ENCODE peak calls at places on chromosomes 11 and 22, in five cellular contexts. One of them, this sample, is unnamed.

GRCh38 chr22:22993184-22993583 is 77.1 kb upstream of the GNAZ start:
- DNase-seq in lower leg skin: no peak
- DNase-seq in GM23248: no peak
- DNase-seq in astrocyte: no peak
- DNase-seq in AG10803: no peak
- DNase-seq in this sample: no peak

GRCh38 chr11:113261709-113262475 is 52.5 kb upstream of the TTC12 start:
- DNase-seq in lower leg skin: no peak
- DNase-seq in GM23248: peak
- DNase-seq in astrocyte: peak
- DNase-seq in AG10803: peak
- DNase-seq in this sample: no peak

GRCh38 chr11:114569781-114570180 is 10.1 kb upstream of the NXPE1 start:
- DNase-seq in lower leg skin: no peak
- DNase-seq in GM23248: no peak
- DNase-seq in astrocyte: no peak
- DNase-seq in AG10803: no peak
- DNase-seq in this sample: no peak

GRCh38 chr22:29298641-29299040 is 7.8 kb upstream of the GAS2L1 start:
- DNase-seq in lower leg skin: no peak
- DNase-seq in GM23248: no peak
- DNase-seq in astrocyte: no peak
- DNase-seq in AG10803: no peak
- DNase-seq in this sample: no peak

GRCh38 chr11:28984216-28984615 is 876.0 kb downstream of the METTL15 start:
- DNase-seq in lower leg skin: no peak
- DNase-seq in GM23248: no peak
- DNase-seq in astrocyte: no peak
- DNase-seq in AG10803: no peak
- DNase-seq in this sample: no peak

GRCh38 chr11:44943696-44944095 is 7.0 kb downstream of the TP53I11 start:
- DNase-seq in lower leg skin: no peak
- DNase-seq in GM23248: no peak
- DNase-seq in astrocyte: no peak
- DNase-seq in AG10803: no peak
- DNase-seq in this sample: no peak

GRCh38 chr11:34640050-34640971 is 19.4 kb downstream of the EHF start:
- DNase-seq in lower leg skin: no peak
- DNase-seq in GM23248: no peak
- DNase-seq in astrocyte: no peak
- DNase-seq in AG10803: no peak
- DNase-seq in this sample: peak

GRCh38 chr11:17753641-17754040 is 19.1 kb downstream of the KCNC1 start:
- DNase-seq in lower leg skin: no peak
- DNase-seq in GM23248: no peak
- DNase-seq in astrocyte: no peak
- DNase-seq in AG10803: no peak
- DNase-seq in this sample: no peak

GRCh38 chr22:45627489-45628233 is 44.0 kb upstream of the ATXN10 start:
- DNase-seq in lower leg skin: no peak
- DNase-seq in GM23248: no peak
- DNase-seq in astrocyte: no peak
- DNase-seq in AG10803: no peak
- DNase-seq in this sample: no peak

GRCh38 chr11:68012843-68013610 is 2.9 kb downstream of the ALDH3B1 start:
- DNase-seq in lower leg skin: no peak
- DNase-seq in GM23248: peak
- DNase-seq in astrocyte: peak
- DNase-seq in AG10803: peak
- DNase-seq in this sample: peak

GRCh38 chr11:60948251-60948650 is 3.7 kb downstream of the SLC15A3 start:
- DNase-seq in lower leg skin: no peak
- DNase-seq in GM23248: no peak
- DNase-seq in astrocyte: no peak
- DNase-seq in AG10803: no peak
- DNase-seq in this sample: no peak

GRCh38 chr11:48096588-48097525 is 116.5 kb downstream of the PTPRJ start:
- DNase-seq in lower leg skin: no peak
- DNase-seq in GM23248: no peak
- DNase-seq in astrocyte: peak
- DNase-seq in AG10803: no peak
- DNase-seq in this sample: peak

GRCh38 chr11:68750988-68751325 is 363 bp downstream of the TESMIN start:
- DNase-seq in lower leg skin: no peak
- DNase-seq in GM23248: no peak
- DNase-seq in astrocyte: no peak
- DNase-seq in AG10803: no peak
- DNase-seq in this sample: no peak

GRCh38 chr11:926341-926916 is 759 bp downstream of the AP2A2 start:
- DNase-seq in lower leg skin: peak
- DNase-seq in GM23248: peak
- DNase-seq in astrocyte: peak
- DNase-seq in AG10803: peak
- DNase-seq in this sample: peak

GRCh38 chr11:70860855-70861254 is 391.5 kb downstream of the SHANK2 start:
- DNase-seq in lower leg skin: no peak
- DNase-seq in GM23248: no peak
- DNase-seq in astrocyte: no peak
- DNase-seq in AG10803: no peak
- DNase-seq in this sample: no peak

GRCh38 chr22:37560682-37561208 is 465 bp downstream of the CDC42EP1 start:
- DNase-seq in lower leg skin: no peak
- DNase-seq in GM23248: peak
- DNase-seq in astrocyte: peak
- DNase-seq in AG10803: peak
- DNase-seq in this sample: no peak

GRCh38 chr22:19579880-19580279 is 55.7 kb upstream of the CLDN5 start:
- DNase-seq in lower leg skin: no peak
- DNase-seq in GM23248: no peak
- DNase-seq in astrocyte: no peak
- DNase-seq in AG10803: no peak
- DNase-seq in this sample: no peak

GRCh38 chr22:46122511-46122971 is 27.8 kb upstream of the PPARA start:
- DNase-seq in lower leg skin: no peak
- DNase-seq in GM23248: peak
- DNase-seq in astrocyte: no peak
- DNase-seq in AG10803: peak
- DNase-seq in this sample: peak

GRCh38 chr11:73326929-73327811 is 19.1 kb downstream of the ARHGEF17 start:
- DNase-seq in lower leg skin: no peak
- DNase-seq in GM23248: peak
- DNase-seq in astrocyte: peak
- DNase-seq in AG10803: peak
- DNase-seq in this sample: peak

GRCh38 chr11:121630041-121630440 is 177.3 kb upstream of the SORL1-AS1 start:
- DNase-seq in lower leg skin: no peak
- DNase-seq in GM23248: peak
- DNase-seq in astrocyte: peak
- DNase-seq in AG10803: peak
- DNase-seq in this sample: peak

GRCh38 chr11:129652828-129653227 is 162.8 kb upstream of the TMEM45B start:
- DNase-seq in lower leg skin: no peak
- DNase-seq in GM23248: peak
- DNase-seq in astrocyte: peak
- DNase-seq in AG10803: no peak
- DNase-seq in this sample: peak

GRCh38 chr11:70124321-70125061 is 46.4 kb downstream of the ANO1 start:
- DNase-seq in lower leg skin: no peak
- DNase-seq in GM23248: no peak
- DNase-seq in astrocyte: no peak
- DNase-seq in AG10803: no peak
- DNase-seq in this sample: peak

GRCh38 chr11:76276773-76277155 is 70.5 kb upstream of the WNT11 start:
- DNase-seq in lower leg skin: no peak
- DNase-seq in GM23248: no peak
- DNase-seq in astrocyte: no peak
- DNase-seq in AG10803: no peak
- DNase-seq in this sample: no peak

GRCh38 chr11:5663511-5663910 is 21.4 kb downstream of the TRIM5 start:
- DNase-seq in lower leg skin: no peak
- DNase-seq in GM23248: no peak
- DNase-seq in astrocyte: no peak
- DNase-seq in AG10803: no peak
- DNase-seq in this sample: peak

GRCh38 chr11:118699508-118700220 is 20.2 kb upstream of the TREH start:
- DNase-seq in lower leg skin: no peak
- DNase-seq in GM23248: no peak
- DNase-seq in astrocyte: no peak
- DNase-seq in AG10803: no peak
- DNase-seq in this sample: no peak

GRCh38 chr11:119797736-119798135 is 68.7 kb upstream of the NECTIN1 start:
- DNase-seq in lower leg skin: no peak
- DNase-seq in GM23248: no peak
- DNase-seq in astrocyte: no peak
- DNase-seq in AG10803: no peak
- DNase-seq in this sample: no peak

GRCh38 chr11:131099013-131099412 is 182.7 kb upstream of the SNX19 start:
- DNase-seq in lower leg skin: no peak
- DNase-seq in GM23248: peak
- DNase-seq in astrocyte: peak
- DNase-seq in AG10803: peak
- DNase-seq in this sample: peak

DNA sequence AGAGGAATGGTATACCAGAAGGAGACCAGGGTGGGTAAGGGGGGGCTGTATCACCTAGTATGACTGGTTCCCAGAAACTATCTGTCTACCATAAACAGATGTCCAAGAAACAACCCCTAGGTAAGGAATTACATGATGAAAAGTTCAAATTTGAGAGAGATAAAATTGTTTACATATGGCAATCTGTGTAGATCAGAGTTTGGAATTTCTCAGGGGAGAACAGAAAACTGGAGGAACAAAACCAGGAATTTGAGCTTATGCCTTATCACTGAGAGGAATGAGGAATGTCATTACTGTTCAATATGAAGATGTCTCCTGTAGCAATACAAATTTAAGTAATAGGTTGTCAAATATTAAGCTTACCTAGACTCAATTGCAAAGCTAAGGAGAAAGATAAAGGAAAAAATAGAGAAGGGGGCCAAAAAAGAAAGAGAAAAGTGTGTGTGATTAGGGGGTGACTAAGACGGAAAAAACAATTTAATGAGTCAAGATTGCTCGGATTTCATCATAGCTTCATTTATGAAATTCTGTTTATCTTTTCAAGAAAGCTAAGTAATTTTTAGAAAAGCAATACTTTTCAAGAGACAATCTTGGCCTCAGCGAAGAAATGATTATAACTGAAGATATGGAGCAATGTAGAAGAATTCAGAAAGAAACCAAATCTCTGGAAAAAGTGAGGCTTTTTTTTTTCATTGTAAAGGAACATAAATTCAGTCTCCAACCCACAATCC is 117.8 kb downstream of the APOL5 start:
- DNase-seq in lower leg skin: no peak
- DNase-seq in GM23248: peak
- DNase-seq in astrocyte: peak
- DNase-seq in AG10803: peak
- DNase-seq in this sample: peak
- H3K4me3 ChIP-seq in lower leg skin: no peak
- H3K4me3 ChIP-seq in GM23248: peak
- H3K4me3 ChIP-seq in astrocyte: peak
- H3K4me3 ChIP-seq in AG10803: peak
- H3K4me3 ChIP-seq in this sample: peak

GRCh38 chr11:75238595-75239245 is 1.9 kb upstream of the TPBGL start:
- DNase-seq in lower leg skin: no peak
- DNase-seq in GM23248: no peak
- DNase-seq in astrocyte: no peak
- DNase-seq in AG10803: no peak
- DNase-seq in this sample: no peak

GRCh38 chr11:75240381-75241035 is at the start of gene TPBGL:
- DNase-seq in lower leg skin: no peak
- DNase-seq in GM23248: peak
- DNase-seq in astrocyte: no peak
- DNase-seq in AG10803: no peak
- DNase-seq in this sample: no peak

GRCh38 chr11:75241036-75241905 is 697 bp downstream of the TPBGL start:
- DNase-seq in lower leg skin: peak
- DNase-seq in GM23248: peak
- DNase-seq in astrocyte: peak
- DNase-seq in AG10803: peak
- DNase-seq in this sample: peak

GRCh38 chr11:75241906-75242644 is 1.5 kb downstream of the TPBGL start:
- DNase-seq in lower leg skin: no peak
- DNase-seq in GM23248: peak
- DNase-seq in astrocyte: no peak
- DNase-seq in AG10803: no peak
- DNase-seq in this sample: no peak

GRCh38 chr11:75239551-75240290 is 853 bp upstream of the TPBGL start:
- DNase-seq in lower leg skin: no peak
- DNase-seq in GM23248: no peak
- DNase-seq in astrocyte: no peak
- DNase-seq in AG10803: no peak
- DNase-seq in this sample: no peak
- H3K4me3 ChIP-seq in lower leg skin: no peak
- H3K4me3 ChIP-seq in GM23248: no peak
- H3K4me3 ChIP-seq in astrocyte: no peak
- H3K4me3 ChIP-seq in AG10803: no peak
- H3K4me3 ChIP-seq in this sample: no peak

GRCh38 chr11:12834630-12835029 is 160.4 kb downstream of the TEAD1 start:
- DNase-seq in lower leg skin: no peak
- DNase-seq in GM23248: no peak
- DNase-seq in astrocyte: no peak
- DNase-seq in AG10803: no peak
- DNase-seq in this sample: no peak

GRCh38 chr11:12835286-12835685 is 161.1 kb downstream of the TEAD1 start:
- DNase-seq in lower leg skin: no peak
- DNase-seq in GM23248: no peak
- DNase-seq in astrocyte: no peak
- DNase-seq in AG10803: no peak
- DNase-seq in this sample: no peak

GRCh38 chr11:12840871-12841516 is 166.8 kb downstream of the TEAD1 start:
- DNase-seq in lower leg skin: no peak
- DNase-seq in GM23248: peak
- DNase-seq in astrocyte: no peak
- DNase-seq in AG10803: no peak
- DNase-seq in this sample: peak

GRCh38 chr11:12841946-12842630 is 167.0 kb upstream of the RASSF10 start:
- DNase-seq in lower leg skin: no peak
- DNase-seq in GM23248: peak
- DNase-seq in astrocyte: peak
- DNase-seq in AG10803: peak
- DNase-seq in this sample: peak

GRCh38 chr11:12838463-12839120 is 164.4 kb downstream of the TEAD1 start:
- DNase-seq in lower leg skin: peak
- DNase-seq in GM23248: peak
- DNase-seq in astrocyte: no peak
- DNase-seq in AG10803: peak
- DNase-seq in this sample: peak
- H3K4me3 ChIP-seq in lower leg skin: no peak
- H3K4me3 ChIP-seq in GM23248: peak
- H3K4me3 ChIP-seq in astrocyte: no peak
- H3K4me3 ChIP-seq in AG10803: peak
- H3K4me3 ChIP-seq in this sample: peak

DNA sequence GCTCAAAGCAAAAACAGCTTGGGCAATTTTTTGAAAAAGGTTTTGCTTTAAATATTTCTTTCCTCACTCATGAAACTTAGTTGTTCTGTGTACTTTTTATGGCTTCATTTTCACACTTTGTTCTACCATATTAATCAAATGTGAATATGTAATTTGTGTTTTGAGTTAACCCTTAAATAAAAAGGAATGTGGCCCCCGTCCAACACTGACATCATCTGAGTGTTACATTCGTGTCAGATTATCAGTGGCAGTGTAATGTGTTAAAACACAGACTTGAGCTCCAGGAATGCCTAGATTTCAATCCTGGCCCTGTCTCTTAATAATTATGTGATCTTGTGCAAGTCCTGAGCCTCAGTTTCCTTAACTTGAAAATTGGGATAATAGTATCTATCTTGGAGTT is 5.6 kb downstream of the RTN3 start:
- DNase-seq in lower leg skin: no peak
- DNase-seq in GM23248: peak
- DNase-seq in astrocyte: no peak
- DNase-seq in AG10803: no peak
- DNase-seq in this sample: no peak
- H3K4me3 ChIP-seq in lower leg skin: no peak
- H3K4me3 ChIP-seq in GM23248: no peak
- H3K4me3 ChIP-seq in astrocyte: no peak
- H3K4me3 ChIP-seq in AG10803: no peak
- H3K4me3 ChIP-seq in this sample: no peak